ENCODE peak calls at places on chromosomes 11 and 22, in six cellular contexts. C is upper lobe of left lung, S is HepG2, H is K562, V is A549, U is GM12878. A is an unnamed sample.

GRCh38 chr11:116786966-116787365 is 857 bp downstream of the ZPR1 start:
- ATAC-seq in C (no peak), S (no peak), H (no peak), V (no peak), U (no peak), A (no peak)

GRCh38 chr11:11946180-11946579 is 62.2 kb downstream of the DKK3 start:
- ATAC-seq in C (no peak), S (no peak), H (no peak), V (no peak), U (no peak), A (no peak)

GRCh38 chr11:61082931-61083531 is 19.3 kb upstream of the CD5 start:
- ATAC-seq in C (peak; percentile 42), S (no peak), H (no peak), V (no peak), U (no peak), A (no peak)

GRCh38 chr11:19441752-19442553 is 201.2 kb upstream of the E2F8 start:
- ATAC-seq in C (peak; percentile 50), S (no peak), H (peak; percentile 97), V (peak; percentile 95), U (peak; percentile 95), A (peak; percentile 57)

GRCh38 chr11:84261707-84262106 is 975.5 kb upstream of the CCDC90B start:
- ATAC-seq in C (peak; percentile 57), S (peak; percentile 73), H (no peak), V (no peak), U (peak; percentile 78), A (no peak)

GRCh38 chr22:49969751-49970527 is 9.4 kb downstream of the PIM3 start:
- ATAC-seq in C (no peak), S (no peak), H (no peak), V (peak; percentile 5), U (no peak), A (no peak)

GRCh38 chr11:116445108-116446047 is 327.4 kb downstream of the BUD13 start:
- ATAC-seq in C (peak; percentile 49), S (no peak), H (no peak), V (no peak), U (no peak), A (no peak)

GRCh38 chr11:26621147-26621546 is 49.1 kb upstream of the MUC15 start:
- ATAC-seq in C (no peak), S (no peak), H (no peak), V (peak; percentile 95), U (peak; percentile 49), A (no peak)

GRCh38 chr22:21754523-21755128 is 19.0 kb upstream of the YPEL1 start:
- ATAC-seq in C (peak; percentile 43), S (peak; percentile 15), H (peak; percentile 93), V (peak; percentile 16), U (peak; percentile 68), A (peak; percentile 64)

GRCh38 chr11:19646308-19646707 is 66.3 kb upstream of the NAV2 start:
- ATAC-seq in C (no peak), S (no peak), H (no peak), V (no peak), U (no peak), A (no peak)

GRCh38 chr22:42171946-42172345 is 41.3 kb upstream of the CYP2D6 start:
- ATAC-seq in C (no peak), S (peak; percentile 15), H (no peak), V (no peak), U (no peak), A (no peak)

GRCh38 chr11:34167961-34168360 is 62.5 kb downstream of the NAT10 start:
- ATAC-seq in C (no peak), S (no peak), H (no peak), V (no peak), U (no peak), A (no peak)

GRCh38 chr11:129259950-129260349 is 67.8 kb upstream of the ARHGAP32 start:
- ATAC-seq in C (no peak), S (peak; percentile 84), H (no peak), V (no peak), U (no peak), A (no peak)

GRCh38 chr22:22692707-22693530 is 48.5 kb downstream of the GGTLC2 start:
- ATAC-seq in C (peak; percentile 80), S (peak; percentile 92), H (peak; percentile 94), V (peak; percentile 87), U (peak; percentile 79), A (no peak)

GRCh38 chr11:114109206-114110090 is 49.9 kb downstream of the ZBTB16 start:
- ATAC-seq in C (peak; percentile 19), S (no peak), H (no peak), V (no peak), U (no peak), A (peak; percentile 10)

GRCh38 chr22:50621491-50621880 is 6.5 kb downstream of the ARSA start:
- ATAC-seq in C (peak; percentile 29), S (peak; percentile 16), H (no peak), V (peak; percentile 15), U (peak; percentile 81), A (no peak)

GRCh38 chr22:39915295-39915726 is 14.4 kb downstream of the GRAP2 start:
- ATAC-seq in C (no peak), S (no peak), H (no peak), V (no peak), U (peak; percentile 8), A (no peak)

GRCh38 chr22:17792854-17793434 is 18.7 kb upstream of the BID start:
- ATAC-seq in C (no peak), S (no peak), H (peak; percentile 6), V (no peak), U (no peak), A (no peak)

GRCh38 chr11:120883404-120884135 is 140.3 kb upstream of the TBCEL start:
- ATAC-seq in C (no peak), S (no peak), H (no peak), V (no peak), U (no peak), A (peak; percentile 66)

GRCh38 chr11:127640822-127641485 is 640.4 kb upstream of the KIRREL3 start:
- ATAC-seq in C (no peak), S (no peak), H (no peak), V (no peak), U (no peak), A (no peak)

GRCh38 chr11:71266114-71266833 is 13.9 kb upstream of the SHANK2 start:
- ATAC-seq in C (peak; percentile 47), S (peak; percentile 34), H (no peak), V (no peak), U (no peak), A (no peak)

GRCh38 chr11:88404363-88404762 is 66.8 kb upstream of the CTSC start:
- ATAC-seq in C (no peak), S (no peak), H (no peak), V (no peak), U (no peak), A (no peak)
- H3K4me1 ChIP-seq in C (peaks cover 20% of the 10 kb centered on the region), S (no peaks in the 10 kb centered on the region), H (no peaks in the 10 kb centered on the region), V (peaks cover 19% of the 10 kb centered on the region), U (peaks cover 3% of the 10 kb centered on the region), A (no peaks in the 10 kb centered on the region)

GRCh38 chr11:78562398-78562797 is 12.3 kb downstream of the NARS2 start:
- ATAC-seq in C (no peak), S (no peak), H (no peak), V (no peak), U (peak; percentile 14), A (no peak)

GRCh38 chr11:78560066-78560597 is 14.5 kb downstream of the NARS2 start:
- ATAC-seq in C (no peak), S (no peak), H (no peak), V (no peak), U (peak; percentile 76), A (no peak)

GRCh38 chr11:78557236-78557635 is 17.4 kb downstream of the NARS2 start:
- ATAC-seq in C (no peak), S (no peak), H (no peak), V (no peak), U (no peak), A (no peak)

GRCh38 chr11:78564037-78564888 is 10.4 kb downstream of the NARS2 start:
- ATAC-seq in C (peak; percentile 76), S (peak; percentile 59), H (peak; percentile 88), V (peak; percentile 59), U (peak; percentile 67), A (peak; percentile 58)

DNA sequence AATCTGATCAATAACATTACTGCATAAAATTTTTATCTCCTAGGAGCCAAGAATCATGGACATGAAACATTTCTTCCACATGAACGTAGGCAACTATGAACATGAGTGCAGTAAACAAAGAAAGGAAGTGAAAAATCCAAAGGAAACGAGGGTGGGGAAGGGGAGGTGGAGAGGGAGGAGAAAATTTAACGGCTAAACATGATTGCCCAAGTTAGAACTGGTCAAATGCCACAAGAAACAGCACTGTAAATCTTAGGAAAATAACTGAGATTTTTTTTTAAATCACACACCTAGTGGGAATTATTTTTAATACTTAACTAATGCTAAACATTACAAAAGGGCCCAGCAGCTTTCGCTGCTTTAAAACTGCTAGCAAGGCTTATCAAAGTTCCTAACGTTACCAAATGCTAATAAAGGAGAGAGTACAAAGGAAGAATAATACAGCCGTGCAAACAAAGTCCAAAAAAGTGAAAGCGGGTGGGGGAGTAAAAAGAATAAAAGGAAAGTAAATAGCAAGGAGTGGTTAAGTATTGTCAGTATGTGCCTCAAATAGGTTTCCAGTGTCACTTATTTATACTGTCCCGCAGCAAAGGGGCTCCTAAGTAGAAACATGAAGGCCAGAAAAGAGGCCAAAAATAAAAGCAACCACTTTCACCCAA is 13.7 kb downstream of the NARS2 start:
- ATAC-seq in C (no peak), S (peak; percentile 76), H (no peak), V (no peak), U (peak; percentile 19), A (peak; percentile 46)
- TF ChIP-seq EP300 in C (no peak), S (no peak), H (no peak), V (no peak), U (no peak), A (no peak)

GRCh38 chr11:125995313-125995712 is 49.5 kb downstream of the VSIG10L2 start:
- ATAC-seq in C (no peak), S (no peak), H (no peak), V (no peak), U (peak; percentile 99), A (no peak)
- H3K4me1 ChIP-seq in C (no peaks in the 10 kb centered on the region), S (no peaks in the 10 kb centered on the region), H (no peaks in the 10 kb centered on the region), V (no peaks in the 10 kb centered on the region), U (peaks cover 8% of the 10 kb centered on the region), A (peaks cover 4% of the 10 kb centered on the region)

GRCh38 chr22:23752090-23752691 is 1.3 kb upstream of the ZNF70 start:
- ATAC-seq in C (no peak), S (no peak), H (no peak), V (peak; percentile 17), U (peak; percentile 23), A (no peak)

GRCh38 chr22:23750374-23750743 is 553 bp downstream of the ZNF70 start:
- ATAC-seq in C (no peak), S (no peak), H (no peak), V (no peak), U (no peak), A (no peak)

GRCh38 chr22:23752750-23753149 is 1.5 kb downstream of the VPREB3 start:
- ATAC-seq in C (no peak), S (no peak), H (no peak), V (no peak), U (no peak), A (no peak)

GRCh38 chr22:23750744-23751440 is at the start of gene ZNF70:
- ATAC-seq in C (peak; percentile 93), S (peak; percentile 96), H (peak; percentile 92), V (peak; percentile 88), U (peak; percentile 96), A (peak; percentile 98)

DNA sequence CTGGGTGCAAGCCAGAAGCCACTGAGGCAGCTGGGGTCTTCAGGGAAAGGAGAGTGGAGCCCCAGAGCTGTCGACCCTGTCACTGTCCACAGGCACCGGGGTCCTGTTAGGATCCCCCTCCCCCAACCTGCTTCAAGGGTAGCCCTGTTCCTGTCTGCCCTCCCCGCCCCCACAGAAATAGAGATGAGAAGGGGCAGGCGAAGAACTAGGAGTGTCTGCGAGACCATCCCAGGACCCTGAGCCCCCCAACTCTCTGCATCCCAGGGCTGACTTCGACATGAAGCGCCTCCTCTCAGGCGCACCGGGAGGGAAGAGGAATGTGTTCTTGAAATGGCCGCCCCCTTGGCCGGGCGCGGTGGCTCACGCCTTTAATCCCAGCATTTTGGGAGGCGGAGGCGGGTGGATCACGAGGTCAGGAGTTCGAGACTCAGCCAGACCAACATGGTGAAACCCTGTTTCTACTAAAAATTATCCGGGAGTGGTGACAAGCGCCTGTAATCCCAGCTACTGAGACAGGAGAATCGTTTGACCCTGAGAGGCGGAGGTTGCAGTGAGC is 607 bp upstream of the ZNF70 start:
- ATAC-seq in C (peak; percentile 4), S (no peak), H (peak; percentile 54), V (peak; percentile 47), U (peak; percentile 58), A (peak; percentile 32)
- TF ChIP-seq EP300 in C (no peak), S (no peak), H (no peak), V (no peak), U (no peak), A (no peak)

A was measured in gastroesophageal sphincter.